ENCODE peak calls at places on chromosome 20, in six cellular contexts. One of them, this sample, is unnamed. For H3K36me3, the result is how much of the 10 kb centered on the place peaks cover.

GRCh38 chr20:8633366-8633765 is 435.5 kb upstream of the PLCB4 start:
- DNase-seq in WERI-Rb-1: no peak
- DNase-seq in endothelial cell of umbilical vein: peak
- DNase-seq in effector memory CD4-positive, alpha-beta T cell: no peak
- DNase-seq in Caco-2: no peak
- DNase-seq in mesendoderm: no peak
- DNase-seq in this sample: no peak

GRCh38 chr20:23180451-23180921 is 94.4 kb upstream of the CD93 start:
- DNase-seq in WERI-Rb-1: no peak
- DNase-seq in effector memory CD4-positive, alpha-beta T cell: no peak
- DNase-seq in Caco-2: peak
- DNase-seq in mesendoderm: no peak
- DNase-seq in endothelial cell of umbilical vein: no peak
- DNase-seq in this sample: no peak

GRCh38 chr20:20827992-20828597 is 115.7 kb upstream of the RALGAPA2 start:
- DNase-seq in endothelial cell of umbilical vein: no peak
- DNase-seq in effector memory CD4-positive, alpha-beta T cell: no peak
- DNase-seq in WERI-Rb-1: no peak
- DNase-seq in Caco-2: no peak
- DNase-seq in mesendoderm: no peak
- DNase-seq in this sample: no peak

GRCh38 chr20:16580127-16580526 is 6.9 kb upstream of the KIF16B start:
- DNase-seq in mesendoderm: no peak
- DNase-seq in WERI-Rb-1: peak
- DNase-seq in Caco-2: peak
- DNase-seq in effector memory CD4-positive, alpha-beta T cell: no peak
- DNase-seq in endothelial cell of umbilical vein: no peak
- DNase-seq in this sample: no peak

GRCh38 chr20:21705466-21706344 is at the start of gene PAX1:
- DNase-seq in Caco-2: no peak
- DNase-seq in mesendoderm: no peak
- DNase-seq in WERI-Rb-1: no peak
- DNase-seq in effector memory CD4-positive, alpha-beta T cell: no peak
- DNase-seq in endothelial cell of umbilical vein: no peak
- DNase-seq in this sample: peak

GRCh38 chr20:41081276-41081814 is 52.7 kb downstream of the TOP1 start:
- DNase-seq in mesendoderm: no peak
- DNase-seq in endothelial cell of umbilical vein: no peak
- DNase-seq in Caco-2: no peak
- DNase-seq in WERI-Rb-1: no peak
- DNase-seq in effector memory CD4-positive, alpha-beta T cell: no peak
- DNase-seq in this sample: no peak

GRCh38 chr20:58716476-58717277 is 24.1 kb downstream of the NPEPL1 start:
- DNase-seq in WERI-Rb-1: peak
- DNase-seq in effector memory CD4-positive, alpha-beta T cell: no peak
- DNase-seq in mesendoderm: no peak
- DNase-seq in endothelial cell of umbilical vein: no peak
- DNase-seq in Caco-2: no peak
- DNase-seq in this sample: peak

GRCh38 chr20:63163596-63164560 is 52.1 kb downstream of the YTHDF1 start:
- DNase-seq in mesendoderm: no peak
- DNase-seq in endothelial cell of umbilical vein: no peak
- DNase-seq in effector memory CD4-positive, alpha-beta T cell: no peak
- DNase-seq in WERI-Rb-1: no peak
- DNase-seq in Caco-2: no peak
- DNase-seq in this sample: no peak

GRCh38 chr20:438581-439469 is 23.5 kb downstream of the TBC1D20 start:
- DNase-seq in WERI-Rb-1: no peak
- DNase-seq in mesendoderm: no peak
- DNase-seq in endothelial cell of umbilical vein: peak
- DNase-seq in Caco-2: no peak
- DNase-seq in effector memory CD4-positive, alpha-beta T cell: peak
- DNase-seq in this sample: no peak

GRCh38 chr20:44910690-44911262 is 916 bp downstream of the PABPC1L start:
- DNase-seq in Caco-2: peak
- DNase-seq in WERI-Rb-1: no peak
- DNase-seq in endothelial cell of umbilical vein: no peak
- DNase-seq in mesendoderm: peak
- DNase-seq in effector memory CD4-positive, alpha-beta T cell: no peak
- DNase-seq in this sample: peak

GRCh38 chr20:53688085-53688484 is 94.4 kb upstream of the ZNF217 start:
- DNase-seq in WERI-Rb-1: no peak
- DNase-seq in mesendoderm: no peak
- DNase-seq in Caco-2: no peak
- DNase-seq in effector memory CD4-positive, alpha-beta T cell: no peak
- DNase-seq in endothelial cell of umbilical vein: no peak
- DNase-seq in this sample: no peak

GRCh38 chr20:31559704-31560093 is 45.4 kb upstream of the ID1 start:
- DNase-seq in Caco-2: no peak
- DNase-seq in WERI-Rb-1: no peak
- DNase-seq in mesendoderm: no peak
- DNase-seq in effector memory CD4-positive, alpha-beta T cell: no peak
- DNase-seq in endothelial cell of umbilical vein: no peak
- DNase-seq in this sample: no peak

GRCh38 chr20:59063358-59064213 is 21.0 kb upstream of the PRELID3B start:
- DNase-seq in Caco-2: no peak
- DNase-seq in effector memory CD4-positive, alpha-beta T cell: no peak
- DNase-seq in mesendoderm: peak
- DNase-seq in endothelial cell of umbilical vein: peak
- DNase-seq in WERI-Rb-1: peak
- DNase-seq in this sample: no peak

GRCh38 chr20:49508435-49509199 is 26.1 kb upstream of the KCNB1 start:
- DNase-seq in WERI-Rb-1: no peak
- DNase-seq in Caco-2: peak
- DNase-seq in endothelial cell of umbilical vein: peak
- DNase-seq in mesendoderm: peak
- DNase-seq in effector memory CD4-positive, alpha-beta T cell: no peak
- DNase-seq in this sample: peak

GRCh38 chr20:24772667-24773066 is 176.4 kb upstream of the CST7 start:
- DNase-seq in endothelial cell of umbilical vein: no peak
- DNase-seq in Caco-2: no peak
- DNase-seq in WERI-Rb-1: no peak
- DNase-seq in effector memory CD4-positive, alpha-beta T cell: no peak
- DNase-seq in mesendoderm: no peak
- DNase-seq in this sample: peak

GRCh38 chr20:58706150-58706892 is 13.7 kb downstream of the NPEPL1 start:
- DNase-seq in endothelial cell of umbilical vein: no peak
- DNase-seq in mesendoderm: no peak
- DNase-seq in WERI-Rb-1: no peak
- DNase-seq in effector memory CD4-positive, alpha-beta T cell: no peak
- DNase-seq in Caco-2: no peak
- DNase-seq in this sample: peak

GRCh38 chr20:62740286-62741141 is 31.9 kb downstream of the NTSR1 start:
- DNase-seq in Caco-2: no peak
- DNase-seq in endothelial cell of umbilical vein: peak
- DNase-seq in effector memory CD4-positive, alpha-beta T cell: peak
- DNase-seq in mesendoderm: no peak
- DNase-seq in WERI-Rb-1: peak
- DNase-seq in this sample: no peak

GRCh38 chr20:59074456-59074855 is 31.9 kb upstream of the PRELID3B start:
- DNase-seq in effector memory CD4-positive, alpha-beta T cell: no peak
- DNase-seq in endothelial cell of umbilical vein: no peak
- DNase-seq in mesendoderm: no peak
- DNase-seq in WERI-Rb-1: no peak
- DNase-seq in Caco-2: no peak
- DNase-seq in this sample: no peak

GRCh38 chr20:47223896-47224295 is 132.6 kb downstream of the ZMYND8 start:
- DNase-seq in WERI-Rb-1: no peak
- DNase-seq in endothelial cell of umbilical vein: no peak
- DNase-seq in effector memory CD4-positive, alpha-beta T cell: no peak
- DNase-seq in Caco-2: no peak
- DNase-seq in mesendoderm: no peak
- DNase-seq in this sample: no peak
- H3K36me3 ChIP-seq in WERI-Rb-1: half or more
- H3K36me3 ChIP-seq in endothelial cell of umbilical vein: under half
- H3K36me3 ChIP-seq in effector memory CD4-positive, alpha-beta T cell: half or more
- H3K36me3 ChIP-seq in Caco-2: under half
- H3K36me3 ChIP-seq in mesendoderm: under half
- H3K36me3 ChIP-seq in this sample: half or more

DNA sequence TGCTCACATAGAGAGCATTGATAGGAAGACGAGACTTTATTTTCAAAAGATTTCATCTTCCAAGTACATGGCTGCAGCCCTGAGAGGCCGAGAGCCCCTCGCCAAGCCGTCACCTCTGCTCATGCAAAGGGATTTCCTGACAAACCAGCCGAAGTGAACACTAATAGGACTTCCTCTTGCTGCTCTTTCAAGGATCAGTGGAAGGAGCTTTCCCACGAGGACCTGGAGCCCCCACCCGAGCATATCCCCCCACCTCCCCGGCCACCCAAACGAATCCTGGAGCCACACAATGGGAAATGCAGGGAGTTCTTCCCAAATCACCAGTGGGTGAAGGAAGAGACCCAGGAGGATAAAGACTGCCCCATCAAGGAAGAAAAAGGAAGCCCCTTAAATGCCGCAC is 69.3 kb downstream of the PTPN1 start:
- DNase-seq in mesendoderm: no peak
- DNase-seq in Caco-2: no peak
- DNase-seq in endothelial cell of umbilical vein: no peak
- DNase-seq in effector memory CD4-positive, alpha-beta T cell: no peak
- DNase-seq in WERI-Rb-1: no peak
- DNase-seq in this sample: no peak
- H3K36me3 ChIP-seq in mesendoderm: under half
- H3K36me3 ChIP-seq in Caco-2: under half
- H3K36me3 ChIP-seq in endothelial cell of umbilical vein: under half
- H3K36me3 ChIP-seq in effector memory CD4-positive, alpha-beta T cell: half or more
- H3K36me3 ChIP-seq in WERI-Rb-1: half or more
- H3K36me3 ChIP-seq in this sample: half or more

GRCh38 chr20:57364451-57364850 is 13.4 kb downstream of the RAE1 start:
- DNase-seq in endothelial cell of umbilical vein: no peak
- DNase-seq in mesendoderm: no peak
- DNase-seq in effector memory CD4-positive, alpha-beta T cell: no peak
- DNase-seq in Caco-2: no peak
- DNase-seq in WERI-Rb-1: no peak
- DNase-seq in this sample: no peak
- H3K36me3 ChIP-seq in endothelial cell of umbilical vein: under half
- H3K36me3 ChIP-seq in mesendoderm: under half
- H3K36me3 ChIP-seq in effector memory CD4-positive, alpha-beta T cell: half or more
- H3K36me3 ChIP-seq in Caco-2: under half
- H3K36me3 ChIP-seq in WERI-Rb-1: half or more
- H3K36me3 ChIP-seq in this sample: under half

GRCh38 chr20:34506480-34506879 is 9.7 kb upstream of the DYNLRB1 start:
- DNase-seq in mesendoderm: no peak
- DNase-seq in Caco-2: no peak
- DNase-seq in WERI-Rb-1: no peak
- DNase-seq in endothelial cell of umbilical vein: no peak
- DNase-seq in effector memory CD4-positive, alpha-beta T cell: no peak
- DNase-seq in this sample: no peak
- H3K36me3 ChIP-seq in mesendoderm: under half
- H3K36me3 ChIP-seq in Caco-2: under half
- H3K36me3 ChIP-seq in WERI-Rb-1: under half
- H3K36me3 ChIP-seq in endothelial cell of umbilical vein: under half
- H3K36me3 ChIP-seq in effector memory CD4-positive, alpha-beta T cell: under half
- H3K36me3 ChIP-seq in this sample: half or more

GRCh38 chr20:6678101-6678500 is 89.4 kb upstream of the BMP2 start:
- DNase-seq in Caco-2: no peak
- DNase-seq in endothelial cell of umbilical vein: peak
- DNase-seq in mesendoderm: no peak
- DNase-seq in effector memory CD4-positive, alpha-beta T cell: no peak
- DNase-seq in WERI-Rb-1: no peak
- DNase-seq in this sample: no peak

GRCh38 chr20:6671829-6672228 is 95.7 kb upstream of the BMP2 start:
- DNase-seq in effector memory CD4-positive, alpha-beta T cell: no peak
- DNase-seq in Caco-2: no peak
- DNase-seq in endothelial cell of umbilical vein: no peak
- DNase-seq in mesendoderm: peak
- DNase-seq in WERI-Rb-1: no peak
- DNase-seq in this sample: no peak

GRCh38 chr20:6668546-6668945 is 98.9 kb upstream of the BMP2 start:
- DNase-seq in endothelial cell of umbilical vein: peak
- DNase-seq in Caco-2: no peak
- DNase-seq in effector memory CD4-positive, alpha-beta T cell: no peak
- DNase-seq in mesendoderm: no peak
- DNase-seq in WERI-Rb-1: no peak
- DNase-seq in this sample: no peak

GRCh38 chr20:6674831-6675230 is 92.7 kb upstream of the BMP2 start:
- DNase-seq in effector memory CD4-positive, alpha-beta T cell: no peak
- DNase-seq in WERI-Rb-1: no peak
- DNase-seq in Caco-2: no peak
- DNase-seq in mesendoderm: no peak
- DNase-seq in endothelial cell of umbilical vein: no peak
- DNase-seq in this sample: no peak

DNA sequence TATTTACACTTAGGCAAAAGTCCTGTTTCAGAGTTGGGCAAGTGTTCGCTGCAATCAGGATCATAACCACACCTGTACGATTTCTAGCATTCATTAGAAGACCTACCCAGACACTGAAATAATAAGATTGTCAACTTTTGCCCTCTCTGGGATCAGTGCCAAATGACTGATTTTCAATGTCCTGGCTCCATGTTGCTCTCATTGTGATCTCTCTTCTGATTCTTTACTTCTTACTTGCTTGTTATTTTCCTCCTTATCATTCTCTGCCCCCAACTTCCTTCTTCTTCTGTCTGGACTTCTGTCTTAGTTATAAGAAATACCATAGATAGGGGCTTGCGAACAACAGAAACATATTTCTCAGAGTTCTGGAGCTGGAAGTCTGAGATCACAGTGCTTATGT is 94.4 kb upstream of the BMP2 start:
- DNase-seq in effector memory CD4-positive, alpha-beta T cell: no peak
- DNase-seq in WERI-Rb-1: no peak
- DNase-seq in Caco-2: no peak
- DNase-seq in endothelial cell of umbilical vein: peak
- DNase-seq in mesendoderm: no peak
- DNase-seq in this sample: no peak
- H3K36me3 ChIP-seq in effector memory CD4-positive, alpha-beta T cell: under half
- H3K36me3 ChIP-seq in WERI-Rb-1: under half
- H3K36me3 ChIP-seq in Caco-2: under half
- H3K36me3 ChIP-seq in endothelial cell of umbilical vein: under half
- H3K36me3 ChIP-seq in mesendoderm: under half
- H3K36me3 ChIP-seq in this sample: under half

GRCh38 chr20:56382696-56383095 is 9.3 kb downstream of the AURKA start:
- DNase-seq in WERI-Rb-1: no peak
- DNase-seq in mesendoderm: peak
- DNase-seq in Caco-2: no peak
- DNase-seq in endothelial cell of umbilical vein: no peak
- DNase-seq in effector memory CD4-positive, alpha-beta T cell: no peak
- DNase-seq in this sample: no peak

GRCh38 chr20:56381501-56381900 is 10.5 kb downstream of the AURKA start:
- DNase-seq in endothelial cell of umbilical vein: no peak
- DNase-seq in WERI-Rb-1: no peak
- DNase-seq in mesendoderm: no peak
- DNase-seq in Caco-2: no peak
- DNase-seq in effector memory CD4-positive, alpha-beta T cell: no peak
- DNase-seq in this sample: no peak

GRCh38 chr20:56383334-56383733 is 8.7 kb downstream of the AURKA start:
- DNase-seq in mesendoderm: no peak
- DNase-seq in Caco-2: no peak
- DNase-seq in WERI-Rb-1: no peak
- DNase-seq in effector memory CD4-positive, alpha-beta T cell: no peak
- DNase-seq in endothelial cell of umbilical vein: no peak
- DNase-seq in this sample: no peak

GRCh38 chr20:56386219-56386618 is 5.8 kb downstream of the AURKA start:
- DNase-seq in mesendoderm: peak
- DNase-seq in endothelial cell of umbilical vein: no peak
- DNase-seq in WERI-Rb-1: no peak
- DNase-seq in Caco-2: no peak
- DNase-seq in effector memory CD4-positive, alpha-beta T cell: no peak
- DNase-seq in this sample: no peak

GRCh38 chr20:56385130-56385529 is 6.9 kb downstream of the AURKA start:
- DNase-seq in mesendoderm: no peak
- DNase-seq in effector memory CD4-positive, alpha-beta T cell: no peak
- DNase-seq in WERI-Rb-1: no peak
- DNase-seq in Caco-2: no peak
- DNase-seq in endothelial cell of umbilical vein: no peak
- DNase-seq in this sample: no peak
- H3K36me3 ChIP-seq in mesendoderm: under half
- H3K36me3 ChIP-seq in effector memory CD4-positive, alpha-beta T cell: under half
- H3K36me3 ChIP-seq in WERI-Rb-1: half or more
- H3K36me3 ChIP-seq in Caco-2: under half
- H3K36me3 ChIP-seq in endothelial cell of umbilical vein: under half
- H3K36me3 ChIP-seq in this sample: half or more